ENCODE peak calls at places on chromosomes 16 and 17, in five cellular contexts. Y, O, I, R and L are unnamed samples.

GRCh38 chr16:85986931-85987749 is 88.2 kb downstream of the IRF8 start:
- DNase-seq in Y (peak; percentile 79), O (peak; percentile 5), I (peak; percentile 87), R (no peak), L (no peak)

GRCh38 chr16:57146735-57147134 is 39.1 kb downstream of the PSME3IP1 start:
- DNase-seq in Y (no peak), O (no peak), I (peak; percentile 87), R (no peak), L (no peak)

GRCh38 chr17:58084317-58084981 is 1.2 kb downstream of the DYNLL2 start:
- DNase-seq in Y (peak; percentile 67), O (peak; percentile 28), I (peak; percentile 83), R (peak; percentile 55), L (peak; percentile 73)

GRCh38 chr16:24035127-24035842 is 199.5 kb downstream of the PRKCB start:
- DNase-seq in Y (peak; percentile 61), O (no peak), I (no peak), R (no peak), L (no peak)

GRCh38 chr16:56517206-56517605 is 2.6 kb downstream of the BBS2 start:
- DNase-seq in Y (no peak), O (no peak), I (no peak), R (no peak), L (no peak)

GRCh38 chr17:49819651-49820050 is 28.2 kb downstream of the TAC4 start:
- DNase-seq in Y (no peak), O (no peak), I (no peak), R (no peak), L (no peak)

GRCh38 chr16:76787394-76787793 is 403.6 kb upstream of the MON1B start:
- DNase-seq in Y (no peak), O (no peak), I (no peak), R (no peak), L (no peak)

GRCh38 chr17:42071810-42072209 is 21.4 kb upstream of the C17orf113 start:
- DNase-seq in Y (no peak), O (no peak), I (no peak), R (no peak), L (no peak)

GRCh38 chr16:48082516-48082915 is 73.3 kb downstream of the ABCC12 start:
- DNase-seq in Y (no peak), O (no peak), I (no peak), R (peak; percentile 25), L (no peak)

GRCh38 chr16:61900482-61900881 is 135.8 kb downstream of the CDH8 start:
- DNase-seq in Y (no peak), O (no peak), I (no peak), R (no peak), L (no peak)

GRCh38 chr16:86431540-86431939 is 78.8 kb upstream of the FOXF1 start:
- DNase-seq in Y (no peak), O (no peak), I (no peak), R (no peak), L (no peak)

GRCh38 chr17:20200016-20200788 is 191.0 kb downstream of the SPECC1 start:
- DNase-seq in Y (no peak), O (no peak), I (peak; percentile 56), R (no peak), L (no peak)

GRCh38 chr16:2786826-2787151 is 571 bp downstream of the PRSS33 start:
- DNase-seq in Y (no peak), O (no peak), I (no peak), R (no peak), L (no peak)

GRCh38 chr17:32279933-32280716 is 14.5 kb downstream of the RHBDL3 start:
- DNase-seq in Y (no peak), O (no peak), I (peak; percentile 95), R (no peak), L (no peak)

GRCh38 chr17:27622914-27623313 is 8.1 kb upstream of the LGALS9 start:
- DNase-seq in Y (no peak), O (no peak), I (no peak), R (no peak), L (no peak)

GRCh38 chr17:71224824-71225575 is 895.8 kb upstream of the SOX9 start:
- DNase-seq in Y (no peak), O (no peak), I (no peak), R (no peak), L (no peak)

GRCh38 chr16:82899731-82900454 is 273.1 kb downstream of the CDH13 start:
- DNase-seq in Y (no peak), O (no peak), I (no peak), R (no peak), L (no peak)

GRCh38 chr17:48871551-48872351 is 20.8 kb upstream of the ATP5MC1 start:
- DNase-seq in Y (peak; percentile 91), O (no peak), I (peak; percentile 58), R (peak; percentile 50), L (peak; percentile 36)

GRCh38 chr17:58083491-58084316 is 485 bp downstream of the DYNLL2 start:
- DNase-seq in Y (peak; percentile 81), O (peak; percentile 46), I (peak; percentile 72), R (peak; percentile 76), L (peak; percentile 40)

GRCh38 chr17:1873418-1873817 is 43.6 kb downstream of the RPA1 start:
- DNase-seq in Y (no peak), O (no peak), I (no peak), R (no peak), L (no peak)

GRCh38 chr16:67884-68789 is 4.3 kb downstream of the RHBDF1 start:
- DNase-seq in Y (no peak), O (no peak), I (no peak), R (peak; percentile 31), L (no peak)

GRCh38 chr17:48351916-48352332 is 78.1 kb downstream of the SKAP1 start:
- DNase-seq in Y (no peak), O (no peak), I (no peak), R (no peak), L (no peak)

GRCh38 chr17:67343237-67343636 is 23.1 kb downstream of the PSMD12 start:
- DNase-seq in Y (no peak), O (no peak), I (no peak), R (no peak), L (no peak)

GRCh38 chr16:50244140-50244503 is 22.2 kb upstream of the ADCY7 start:
- DNase-seq in Y (no peak), O (no peak), I (no peak), R (no peak), L (no peak)

GRCh38 chr17:14301761-14302401 is 1.0 kb downstream of the HS3ST3B1 start:
- DNase-seq in Y (peak; percentile 78), O (peak; percentile 28), I (peak; percentile 80), R (peak; percentile 33), L (no peak)

GRCh38 chr17:50604470-50604869 is 30.2 kb upstream of the ABCC3 start:
- DNase-seq in Y (no peak), O (no peak), I (peak; percentile 84), R (peak; percentile 75), L (no peak)

GRCh38 chr17:38579934-38580333 is 25.8 kb downstream of the SRCIN1 start:
- DNase-seq in Y (no peak), O (no peak), I (peak; percentile 94), R (no peak), L (no peak)

GRCh38 chr16:89023151-89023551 is 46.1 kb upstream of the CBFA2T3 start:
- DNase-seq in Y (no peak), O (no peak), I (peak; percentile 9), R (peak; percentile 1), L (no peak)

GRCh38 chr17:30278032-30278431 is 13.7 kb downstream of the BLMH start:
- DNase-seq in Y (no peak), O (no peak), I (peak; percentile 77), R (peak; percentile 20), L (no peak)

GRCh38 chr17:31321481-31321880 is at the start of gene EVI2A:
- DNase-seq in Y (peak; percentile 75), O (peak; percentile 63), I (no peak), R (no peak), L (peak; percentile 10)

GRCh38 chr17:36720131-36720530 is 118.7 kb downstream of the MRM1 start:
- DNase-seq in Y (no peak), O (no peak), I (no peak), R (no peak), L (no peak)

GRCh38 chr16:64983983-64984382 is 137.9 kb downstream of the CDH11 start:
- DNase-seq in Y (no peak), O (no peak), I (peak; percentile 90), R (no peak), L (no peak)

GRCh38 chr16:27406729-27407128 is 4.8 kb downstream of the IL21R start:
- DNase-seq in Y (no peak), O (no peak), I (no peak), R (no peak), L (no peak)
- H3K4me1 ChIP-seq in Y (peaks cover 25% of the 10 kb centered on the region), O (peaks cover 53% of the 10 kb centered on the region), I (no peaks in the 10 kb centered on the region), R (peaks cover 14% of the 10 kb centered on the region), L (no peaks in the 10 kb centered on the region)

GRCh38 chr17:7561589-7562207 is at the start of gene SENP3:
- DNase-seq in Y (peak; percentile 96), O (peak; percentile 91), I (peak; percentile 97), R (peak; percentile 91), L (peak; percentile 84)
- H3K4me1 ChIP-seq in Y (peaks cover 36% of the 10 kb centered on the region), O (peaks cover 19% of the 10 kb centered on the region), I (peaks cover 3% of the 10 kb centered on the region), R (peaks cover 81% of the 10 kb centered on the region), L (peaks cover 48% of the 10 kb centered on the region)

GRCh38 chr17:40448639-40449261 is 5.5 kb downstream of the IGFBP4 start:
- DNase-seq in Y (peak; percentile 86), O (no peak), I (no peak), R (no peak), L (no peak)

GRCh38 chr17:40445769-40446468 is 2.7 kb downstream of the IGFBP4 start:
- DNase-seq in Y (no peak), O (no peak), I (no peak), R (no peak), L (no peak)

GRCh38 chr17:40443988-40444899 is 994 bp downstream of the IGFBP4 start:
- DNase-seq in Y (no peak), O (no peak), I (peak; percentile 76), R (no peak), L (no peak)

GRCh38 chr17:40448213-40448638 is 5.0 kb downstream of the IGFBP4 start:
- DNase-seq in Y (no peak), O (no peak), I (no peak), R (no peak), L (no peak)

DNA sequence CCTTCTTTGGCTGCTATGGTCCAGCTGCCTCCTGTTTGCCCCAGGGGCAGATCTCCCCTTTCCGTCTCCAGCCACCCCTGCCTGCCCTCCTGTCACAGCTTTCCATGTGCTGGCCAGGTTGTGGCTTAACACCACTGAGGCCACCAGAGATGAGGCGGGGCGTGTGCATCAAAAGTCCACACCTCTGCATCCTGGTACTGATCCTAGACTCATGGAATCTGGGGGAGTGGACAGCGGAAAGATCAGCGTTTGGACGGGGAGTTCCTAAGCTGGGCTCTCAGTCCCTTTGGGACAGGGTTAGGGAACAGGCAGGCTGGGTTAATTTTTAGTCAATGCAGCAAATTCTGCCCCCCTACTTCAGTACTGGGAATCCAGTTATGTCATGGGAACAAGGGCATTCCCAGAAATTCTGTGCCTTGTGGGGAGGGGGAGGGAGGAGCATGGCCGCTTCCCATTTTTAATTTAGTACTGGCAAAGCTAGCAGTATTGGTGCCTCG is 3.9 kb downstream of the IGFBP4 start:
- DNase-seq in Y (no peak), O (no peak), I (no peak), R (no peak), L (peak; percentile 38)
- H3K4me1 ChIP-seq in Y (peaks cover 11% of the 10 kb centered on the region), O (peaks cover 21% of the 10 kb centered on the region), I (peaks cover 4% of the 10 kb centered on the region), R (peaks cover 88% of the 10 kb centered on the region), L (peaks cover 38% of the 10 kb centered on the region)

DNA sequence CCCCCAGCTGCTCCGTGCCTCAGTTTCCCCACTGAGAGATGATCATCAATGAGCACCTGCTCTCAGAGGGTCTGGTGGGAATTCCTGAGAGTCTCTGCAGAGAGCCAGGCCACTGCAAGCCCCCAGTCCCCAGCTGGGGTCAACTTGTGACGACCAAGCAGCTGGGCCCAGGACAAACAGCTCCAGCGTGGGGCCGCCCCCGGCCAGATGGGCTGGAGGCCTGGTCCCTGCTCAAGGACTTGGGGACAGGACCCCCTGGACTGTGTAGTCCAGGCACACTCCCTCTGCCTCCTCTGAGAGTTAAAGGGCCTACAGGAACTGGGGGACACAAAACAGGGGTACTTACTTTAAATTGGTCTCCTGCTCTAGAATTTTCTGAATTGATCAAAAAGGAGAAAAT is 16.6 kb upstream of the AATK start:
- DNase-seq in Y (no peak), O (no peak), I (no peak), R (no peak), L (no peak)
- H3K4me1 ChIP-seq in Y (no peaks in the 10 kb centered on the region), O (no peaks in the 10 kb centered on the region), I (no peaks in the 10 kb centered on the region), R (peaks cover 9% of the 10 kb centered on the region), L (no peaks in the 10 kb centered on the region)